ENCODE peak calls at places on chromosomes 2 and 18, in six cellular contexts. One of them, this sample, is unnamed.

GRCh38 chr2:2157400-2157799 is 173.7 kb downstream of the MYT1L start:
- DNase-seq in lower leg skin: no peak
- DNase-seq in CD4-positive, alpha-beta T cell: no peak
- DNase-seq in bronchial epithelial cell: no peak
- DNase-seq in psoas muscle: no peak
- DNase-seq in heart right ventricle: no peak
- DNase-seq in this sample: no peak

GRCh38 chr2:239009001-239009961 is 161.4 kb downstream of the TWIST2 start:
- DNase-seq in lower leg skin: no peak
- DNase-seq in CD4-positive, alpha-beta T cell: no peak
- DNase-seq in bronchial epithelial cell: no peak
- DNase-seq in psoas muscle: no peak
- DNase-seq in heart right ventricle: no peak
- DNase-seq in this sample: no peak

GRCh38 chr2:38537937-38538525 is 64.7 kb downstream of the HNRNPLL start:
- DNase-seq in lower leg skin: no peak
- DNase-seq in CD4-positive, alpha-beta T cell: no peak
- DNase-seq in bronchial epithelial cell: no peak
- DNase-seq in psoas muscle: no peak
- DNase-seq in heart right ventricle: no peak
- DNase-seq in this sample: no peak

GRCh38 chr18:3040881-3041280 is 27.9 kb upstream of the LPIN2 start:
- DNase-seq in lower leg skin: no peak
- DNase-seq in CD4-positive, alpha-beta T cell: no peak
- DNase-seq in bronchial epithelial cell: no peak
- DNase-seq in psoas muscle: no peak
- DNase-seq in heart right ventricle: no peak
- DNase-seq in this sample: no peak

GRCh38 chr2:111222204-111222866 is 101.6 kb downstream of the BCL2L11 start:
- DNase-seq in lower leg skin: no peak
- DNase-seq in CD4-positive, alpha-beta T cell: no peak
- DNase-seq in bronchial epithelial cell: no peak
- DNase-seq in psoas muscle: no peak
- DNase-seq in heart right ventricle: no peak
- DNase-seq in this sample: no peak

GRCh38 chr18:52670903-52671302 is 330.9 kb downstream of the DCC start:
- DNase-seq in lower leg skin: no peak
- DNase-seq in CD4-positive, alpha-beta T cell: no peak
- DNase-seq in bronchial epithelial cell: peak; percentile 8
- DNase-seq in psoas muscle: no peak
- DNase-seq in heart right ventricle: no peak
- DNase-seq in this sample: peak; percentile 49

GRCh38 chr2:209663149-209663548 is 108.5 kb upstream of the UNC80 start:
- DNase-seq in lower leg skin: no peak
- DNase-seq in CD4-positive, alpha-beta T cell: no peak
- DNase-seq in bronchial epithelial cell: peak; percentile 45
- DNase-seq in psoas muscle: no peak
- DNase-seq in heart right ventricle: no peak
- DNase-seq in this sample: peak; percentile 61

GRCh38 chr2:181138816-181139215 is 158.4 kb downstream of the UBE2E3 start:
- DNase-seq in lower leg skin: no peak
- DNase-seq in CD4-positive, alpha-beta T cell: no peak
- DNase-seq in bronchial epithelial cell: peak; percentile 59
- DNase-seq in psoas muscle: no peak
- DNase-seq in heart right ventricle: no peak
- DNase-seq in this sample: peak; percentile 28

GRCh38 chr2:132752421-132753206 is 82.6 kb upstream of the LYPD1 start:
- DNase-seq in lower leg skin: no peak
- DNase-seq in CD4-positive, alpha-beta T cell: no peak
- DNase-seq in bronchial epithelial cell: no peak
- DNase-seq in psoas muscle: no peak
- DNase-seq in heart right ventricle: no peak
- DNase-seq in this sample: no peak

GRCh38 chr2:27954261-27954673 is 63.7 kb downstream of the BABAM2 start:
- DNase-seq in lower leg skin: no peak
- DNase-seq in CD4-positive, alpha-beta T cell: no peak
- DNase-seq in bronchial epithelial cell: no peak
- DNase-seq in psoas muscle: no peak
- DNase-seq in heart right ventricle: no peak
- DNase-seq in this sample: peak; percentile 79

GRCh38 chr2:27956895-27957294 is 66.4 kb downstream of the BABAM2 start:
- DNase-seq in lower leg skin: no peak
- DNase-seq in CD4-positive, alpha-beta T cell: no peak
- DNase-seq in bronchial epithelial cell: peak; percentile 76
- DNase-seq in psoas muscle: no peak
- DNase-seq in heart right ventricle: no peak
- DNase-seq in this sample: peak; percentile 20

GRCh38 chr2:27955762-27956161 is 65.2 kb downstream of the BABAM2 start:
- DNase-seq in lower leg skin: no peak
- DNase-seq in CD4-positive, alpha-beta T cell: no peak
- DNase-seq in bronchial epithelial cell: peak; percentile 61
- DNase-seq in psoas muscle: no peak
- DNase-seq in heart right ventricle: no peak
- DNase-seq in this sample: no peak

GRCh38 chr2:27953077-27953476 is 62.5 kb downstream of the BABAM2 start:
- DNase-seq in lower leg skin: no peak
- DNase-seq in CD4-positive, alpha-beta T cell: no peak
- DNase-seq in bronchial epithelial cell: no peak
- DNase-seq in psoas muscle: no peak
- DNase-seq in heart right ventricle: no peak
- DNase-seq in this sample: no peak

DNA sequence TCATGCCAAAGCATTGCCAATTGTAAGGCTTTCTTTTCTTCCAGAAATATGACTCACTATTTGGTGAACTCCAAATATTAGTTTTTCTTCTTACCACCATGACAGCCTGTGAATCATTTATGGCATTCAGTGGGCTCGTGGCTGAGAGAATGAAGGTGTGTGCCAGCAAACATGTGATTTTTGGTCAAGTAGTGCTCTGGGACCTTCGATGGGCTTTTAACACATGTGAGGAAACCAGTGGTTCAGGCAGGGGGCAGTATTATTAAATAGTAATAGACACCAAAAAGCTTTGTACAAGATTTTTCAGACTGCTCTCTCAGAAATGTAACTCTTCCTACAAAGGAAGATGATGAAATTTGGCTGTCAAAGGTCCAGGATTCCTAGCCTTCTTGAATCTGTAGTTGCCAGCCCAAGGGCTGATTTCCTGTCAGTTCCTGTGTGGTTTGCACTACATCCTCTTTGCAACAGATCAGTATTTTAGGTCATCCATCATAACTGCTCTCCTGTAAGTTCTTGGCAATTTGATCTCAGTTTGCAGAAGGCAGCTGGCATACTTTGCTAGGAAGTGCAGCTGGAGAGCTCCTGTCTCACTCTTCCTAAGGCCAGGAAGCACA is 64.3 kb downstream of the BABAM2 start:
- DNase-seq in lower leg skin: peak; percentile 78
- DNase-seq in CD4-positive, alpha-beta T cell: no peak
- DNase-seq in bronchial epithelial cell: peak; percentile 91
- DNase-seq in psoas muscle: peak; percentile 63
- DNase-seq in heart right ventricle: peak; percentile 51
- DNase-seq in this sample: peak; percentile 96
- TF ChIP-seq CTCF in lower leg skin: no peak
- TF ChIP-seq CTCF in CD4-positive, alpha-beta T cell: no peak
- TF ChIP-seq CTCF in bronchial epithelial cell: no peak
- TF ChIP-seq CTCF in psoas muscle: peak; percentile 35
- TF ChIP-seq CTCF in heart right ventricle: peak; percentile 61
- TF ChIP-seq CTCF in this sample: peak; percentile 42

DNA sequence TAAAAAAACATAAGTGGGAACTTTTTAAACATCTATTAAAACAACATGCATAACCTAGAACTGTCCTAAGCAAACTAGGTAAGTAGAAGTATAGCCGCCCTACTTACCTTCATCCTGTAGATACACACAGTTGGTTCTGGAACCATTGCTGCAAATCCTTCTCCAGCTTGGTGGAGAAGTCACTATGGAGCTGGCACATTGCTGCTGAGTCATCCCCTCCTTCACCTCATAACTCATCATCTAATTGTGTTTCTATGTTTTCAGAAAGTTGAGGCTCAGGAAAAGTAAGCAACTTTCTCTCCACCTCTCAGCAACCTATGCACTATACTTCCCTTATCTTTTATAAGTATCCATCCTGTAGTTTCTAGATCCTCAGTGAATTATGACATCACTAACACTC is 269.8 kb upstream of the MMADHC start:
- DNase-seq in lower leg skin: no peak
- DNase-seq in CD4-positive, alpha-beta T cell: no peak
- DNase-seq in bronchial epithelial cell: peak; percentile 55
- DNase-seq in psoas muscle: no peak
- DNase-seq in heart right ventricle: no peak
- DNase-seq in this sample: peak; percentile 17
- TF ChIP-seq CTCF in lower leg skin: no peak
- TF ChIP-seq CTCF in CD4-positive, alpha-beta T cell: no peak
- TF ChIP-seq CTCF in bronchial epithelial cell: no peak
- TF ChIP-seq CTCF in psoas muscle: no peak
- TF ChIP-seq CTCF in heart right ventricle: no peak
- TF ChIP-seq CTCF in this sample: no peak

DNA sequence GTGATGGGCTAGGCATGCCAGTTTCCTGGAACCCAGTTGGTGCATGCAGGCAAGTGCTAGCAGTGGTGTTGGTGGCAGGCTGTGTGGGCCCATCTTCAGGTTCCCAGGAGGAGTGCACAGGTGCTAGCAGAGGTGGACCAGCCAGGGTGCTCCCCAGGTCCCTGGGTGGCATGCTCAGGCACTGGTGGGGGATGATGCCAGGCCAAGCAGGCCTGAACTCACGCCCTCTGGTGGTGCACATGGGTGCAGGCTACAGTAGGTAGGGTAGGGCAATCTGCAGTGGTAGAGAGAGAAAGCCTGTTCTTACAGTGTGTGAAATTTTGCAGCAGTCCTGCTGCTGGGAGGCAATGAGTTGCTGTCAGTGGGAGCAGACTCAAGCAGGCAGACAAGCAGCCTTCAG is 1651.8 kb downstream of the DPP10 start:
- DNase-seq in lower leg skin: no peak
- DNase-seq in CD4-positive, alpha-beta T cell: no peak
- DNase-seq in bronchial epithelial cell: no peak
- DNase-seq in psoas muscle: no peak
- DNase-seq in heart right ventricle: no peak
- DNase-seq in this sample: no peak
- TF ChIP-seq CTCF in lower leg skin: no peak
- TF ChIP-seq CTCF in CD4-positive, alpha-beta T cell: no peak
- TF ChIP-seq CTCF in bronchial epithelial cell: no peak
- TF ChIP-seq CTCF in psoas muscle: no peak
- TF ChIP-seq CTCF in heart right ventricle: no peak
- TF ChIP-seq CTCF in this sample: no peak

DNA sequence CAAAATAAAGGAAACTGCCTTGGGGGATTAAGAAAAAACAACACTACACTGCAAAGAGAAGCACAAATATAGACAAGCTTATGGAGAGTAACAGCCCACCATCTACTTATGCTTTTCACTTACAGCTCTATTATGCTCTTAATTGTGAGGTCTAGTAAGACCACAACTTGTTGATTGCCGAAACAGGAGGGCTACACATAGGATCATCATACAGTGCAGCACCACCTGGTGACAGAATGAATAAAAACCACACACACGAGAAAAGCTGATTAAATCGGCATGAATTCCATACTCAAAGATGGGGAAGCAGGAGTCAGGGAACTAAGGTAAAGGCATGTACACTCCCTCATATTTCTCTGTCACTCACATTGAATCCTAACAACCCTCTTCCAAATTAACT is 259.2 kb downstream of the IKZF2 start:
- DNase-seq in lower leg skin: no peak
- DNase-seq in CD4-positive, alpha-beta T cell: no peak
- DNase-seq in bronchial epithelial cell: peak; percentile 55
- DNase-seq in psoas muscle: no peak
- DNase-seq in heart right ventricle: no peak
- DNase-seq in this sample: peak; percentile 48
- TF ChIP-seq CTCF in lower leg skin: no peak
- TF ChIP-seq CTCF in CD4-positive, alpha-beta T cell: no peak
- TF ChIP-seq CTCF in bronchial epithelial cell: peak; percentile 40
- TF ChIP-seq CTCF in psoas muscle: peak; percentile 21
- TF ChIP-seq CTCF in heart right ventricle: peak; percentile 44
- TF ChIP-seq CTCF in this sample: peak; percentile 50

DNA sequence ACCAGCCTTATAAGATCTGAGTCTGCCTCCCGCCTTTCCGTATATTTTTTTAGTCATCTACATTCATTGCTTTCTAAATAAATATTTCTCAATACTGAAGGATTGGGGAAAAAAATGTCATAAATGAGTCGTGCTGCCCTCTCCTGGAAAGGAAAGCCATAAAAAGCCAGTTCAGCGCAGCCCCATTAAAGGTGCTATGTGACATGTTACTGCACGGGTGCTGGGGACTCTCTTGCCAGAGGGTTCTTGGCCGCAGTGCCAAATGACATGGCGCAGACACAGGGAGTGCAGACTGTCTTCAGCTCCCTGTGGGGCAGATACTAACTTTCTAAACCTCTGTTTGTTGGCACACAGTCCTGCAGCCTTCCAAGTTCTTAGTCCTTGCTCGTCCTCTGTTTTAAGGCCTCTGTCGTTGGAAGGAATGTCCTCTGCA is 53.7 kb upstream of the MAP3K20 start:
- DNase-seq in lower leg skin: no peak
- DNase-seq in CD4-positive, alpha-beta T cell: no peak
- DNase-seq in bronchial epithelial cell: peak; percentile 78
- DNase-seq in psoas muscle: no peak
- DNase-seq in heart right ventricle: peak; percentile 49
- DNase-seq in this sample: peak; percentile 39
- TF ChIP-seq CTCF in lower leg skin: no peak
- TF ChIP-seq CTCF in CD4-positive, alpha-beta T cell: peak; percentile 14
- TF ChIP-seq CTCF in bronchial epithelial cell: peak; percentile 49
- TF ChIP-seq CTCF in psoas muscle: peak; percentile 44
- TF ChIP-seq CTCF in heart right ventricle: peak; percentile 56
- TF ChIP-seq CTCF in this sample: peak; percentile 42

GRCh38 chr2:85769236-85769986 is 15.6 kb downstream of the ATOH8 start:
- DNase-seq in lower leg skin: no peak
- DNase-seq in CD4-positive, alpha-beta T cell: no peak
- DNase-seq in bronchial epithelial cell: no peak
- DNase-seq in psoas muscle: peak; percentile 50
- DNase-seq in heart right ventricle: no peak
- DNase-seq in this sample: no peak
- TF ChIP-seq CTCF in lower leg skin: no peak
- TF ChIP-seq CTCF in CD4-positive, alpha-beta T cell: no peak
- TF ChIP-seq CTCF in bronchial epithelial cell: peak; percentile 17
- TF ChIP-seq CTCF in psoas muscle: peak; percentile 9
- TF ChIP-seq CTCF in heart right ventricle: peak; percentile 34
- TF ChIP-seq CTCF in this sample: peak; percentile 49

DNA sequence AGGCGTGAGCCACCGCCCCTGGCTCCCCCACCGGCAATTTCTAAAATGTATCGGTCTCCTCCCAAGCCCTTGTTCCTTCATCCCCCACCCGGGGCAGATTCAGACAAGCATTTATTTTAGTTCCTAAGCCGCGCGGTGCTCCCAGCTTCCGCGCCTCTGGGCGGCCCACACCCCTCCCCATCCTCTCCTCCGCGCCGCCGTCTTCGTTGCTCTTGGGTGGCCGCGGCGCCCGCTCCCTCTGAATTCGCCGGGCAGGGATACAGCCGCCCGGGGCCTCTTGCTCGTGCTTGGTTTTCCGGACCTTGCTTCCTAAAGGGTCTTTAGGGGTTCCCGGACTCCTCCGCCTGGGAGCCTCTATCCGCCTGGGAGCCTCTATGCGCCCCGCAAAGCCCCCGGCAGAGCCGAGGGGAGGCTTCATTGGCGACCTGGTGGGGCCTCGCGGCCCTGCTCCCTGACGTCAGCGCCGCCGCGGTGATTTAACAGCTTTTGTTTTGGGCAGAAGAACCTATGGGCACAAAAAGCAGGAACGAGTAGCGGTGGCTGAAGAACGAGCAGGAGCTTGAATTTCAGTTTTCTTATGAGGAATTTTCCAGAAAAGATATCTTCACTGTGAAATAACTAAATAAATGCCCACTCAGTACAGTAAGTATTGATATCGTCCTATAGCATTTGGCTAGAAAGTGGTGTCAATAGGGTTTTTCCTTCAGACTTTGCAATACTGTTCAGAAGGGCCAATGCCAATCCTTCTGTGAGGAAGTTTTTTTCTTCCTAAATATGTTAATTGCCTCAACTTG is 37.3 kb downstream of the PRKRA start:
- DNase-seq in lower leg skin: peak; percentile 47
- DNase-seq in CD4-positive, alpha-beta T cell: peak; percentile 51
- DNase-seq in bronchial epithelial cell: peak; percentile 50
- DNase-seq in psoas muscle: peak; percentile 82
- DNase-seq in heart right ventricle: peak; percentile 67
- DNase-seq in this sample: peak; percentile 86
- TF ChIP-seq CTCF in lower leg skin: no peak
- TF ChIP-seq CTCF in CD4-positive, alpha-beta T cell: no peak
- TF ChIP-seq CTCF in bronchial epithelial cell: no peak
- TF ChIP-seq CTCF in psoas muscle: no peak
- TF ChIP-seq CTCF in heart right ventricle: no peak
- TF ChIP-seq CTCF in this sample: no peak

This sample was measured in astrocyte of the spinal cord.